ENCODE peak calls at places on chromosomes 1 and 21, in nine cellular contexts. W is PC-9, D is mesothelial cell of epicardium, Q is chondrocyte, A is SK-N-SH, X is AG09309, V is cardiac muscle cell, N is A549, P is GM12864. U is an unnamed sample.

GRCh38 chr1:79042117-79042516 is 35.6 kb upstream of the ADGRL4 start:
- DNase-seq in P (peak), V (peak), W (no peak), Q (no peak), X (peak), A (no peak), N (peak), D (no peak), U (no peak)

GRCh38 chr21:40511976-40512375 is 335.0 kb downstream of the DSCAM start:
- DNase-seq in P (no peak), Q (no peak), D (no peak), W (no peak), N (peak), X (peak), V (no peak), A (no peak), U (no peak)

GRCh38 chr1:236144446-236145150 is 2.3 kb downstream of the GPR137B start:
- DNase-seq in N (no peak), W (no peak), V (no peak), A (peak), P (no peak), X (no peak), D (no peak), Q (no peak), U (no peak)

GRCh38 chr21:15219866-15220265 is 155.1 kb upstream of the NRIP1 start:
- DNase-seq in A (no peak), D (no peak), Q (no peak), N (no peak), W (no peak), P (no peak), V (no peak), X (no peak), U (no peak)

GRCh38 chr1:147545133-147545532 is 3.8 kb downstream of the BCL9 start:
- DNase-seq in N (no peak), V (peak), W (peak), A (no peak), Q (no peak), X (peak), P (no peak), D (no peak), U (no peak)

GRCh38 chr1:37634554-37635308 is at the start of gene RSPO1:
- DNase-seq in P (no peak), W (no peak), V (peak), Q (no peak), X (no peak), N (peak), D (no peak), A (peak), U (no peak)

GRCh38 chr1:25927541-25928265 is 21.5 kb upstream of the STMN1 start:
- DNase-seq in X (no peak), Q (no peak), A (peak), P (no peak), N (no peak), D (no peak), W (no peak), V (no peak), U (no peak)

GRCh38 chr1:66996018-66996682 is 57.8 kb downstream of the SLC35D1 start:
- DNase-seq in D (peak), A (peak), N (peak), V (peak), P (peak), Q (no peak), X (peak), W (peak), U (no peak)

GRCh38 chr1:235892080-235892670 is 25.5 kb upstream of the LYST start:
- DNase-seq in P (no peak), N (no peak), A (no peak), X (no peak), D (no peak), V (no peak), W (no peak), Q (no peak), U (no peak)

GRCh38 chr1:207579436-207579799 is 65.5 kb upstream of the CR1L start:
- DNase-seq in A (peak), X (peak), Q (no peak), N (peak), D (no peak), W (peak), V (peak), P (no peak), U (peak)

GRCh38 chr21:8989261-8989882 is 1532.0 kb upstream of the TPTE start:
- DNase-seq in X (no peak), V (no peak), D (no peak), Q (no peak), A (no peak), P (no peak), W (no peak), N (peak), U (no peak)

GRCh38 chr1:16433066-16433465 is 4.2 kb downstream of the SPATA21 start:
- DNase-seq in X (no peak), D (no peak), N (no peak), P (no peak), A (no peak), V (no peak), W (no peak), Q (no peak), U (no peak)

GRCh38 chr1:223207293-223208066 is 64.4 kb upstream of the TLR5 start:
- DNase-seq in D (no peak), A (no peak), V (peak), N (no peak), X (no peak), Q (no peak), W (no peak), P (no peak), U (no peak)

GRCh38 chr1:14516974-14517812 is 81.3 kb upstream of the KAZN start:
- DNase-seq in V (peak), N (no peak), W (no peak), X (peak), D (no peak), P (peak), Q (no peak), A (no peak), U (no peak)

GRCh38 chr1:227268943-227269342 is 49.3 kb downstream of the CDC42BPA start:
- DNase-seq in N (peak), W (no peak), A (no peak), V (peak), Q (no peak), D (no peak), X (no peak), P (no peak), U (no peak)

GRCh38 chr1:198072177-198072576 is 84.6 kb upstream of the NEK7 start:
- DNase-seq in A (no peak), Q (no peak), D (no peak), N (no peak), W (no peak), V (peak), X (no peak), P (no peak), U (no peak)

GRCh38 chr1:10832703-10833102 is 36.3 kb upstream of the CASZ1 start:
- DNase-seq in A (no peak), D (no peak), X (no peak), P (no peak), N (no peak), Q (no peak), V (no peak), W (peak), U (no peak)

GRCh38 chr1:248849152-248849551 is 9.7 kb downstream of the ZNF692 start:
- DNase-seq in Q (no peak), A (no peak), D (no peak), W (no peak), N (no peak), V (no peak), X (no peak), P (no peak), U (no peak)

GRCh38 chr1:15196807-15197530 is 43.4 kb downstream of the TMEM51 start:
- DNase-seq in Q (peak), N (peak), V (no peak), P (no peak), A (peak), W (peak), X (no peak), D (no peak), U (no peak)

GRCh38 chr1:240107058-240107684 is 15.5 kb downstream of the FMN2 start:
- DNase-seq in A (no peak), V (no peak), X (no peak), N (no peak), P (no peak), D (no peak), W (no peak), Q (no peak), U (no peak)

GRCh38 chr1:52364235-52364839 is 1.7 kb downstream of the CC2D1B start:
- DNase-seq in W (no peak), X (no peak), D (no peak), Q (no peak), A (peak), V (no peak), P (no peak), N (no peak), U (no peak)

GRCh38 chr1:13945856-13946255 is 245.9 kb downstream of the PRDM2 start:
- DNase-seq in P (no peak), V (no peak), A (no peak), W (no peak), D (no peak), X (no peak), N (no peak), Q (no peak), U (no peak)

GRCh38 chr1:112298558-112298957 is 97.5 kb upstream of the CTTNBP2NL start:
- DNase-seq in W (peak), A (peak), P (peak), N (peak), Q (no peak), V (peak), X (peak), D (peak), U (no peak)

GRCh38 chr1:190353538-190354101 is 124.0 kb downstream of the BRINP3 start:
- DNase-seq in W (no peak), A (no peak), N (no peak), Q (no peak), X (no peak), P (no peak), D (no peak), V (peak), U (no peak)

GRCh38 chr1:110390692-110391232 is at the start of gene SLC16A4:
- DNase-seq in V (peak), A (peak), N (peak), W (peak), D (no peak), X (no peak), P (no peak), Q (no peak), U (no peak)

GRCh38 chr1:206117151-206117948 is at the start of gene AVPR1B:
- DNase-seq in D (peak), V (peak), Q (no peak), N (peak), W (peak), X (no peak), A (peak), P (no peak), U (peak)

GRCh38 chr1:196690582-196690981 is 38.7 kb downstream of the CFH start:
- DNase-seq in A (no peak), D (no peak), P (no peak), N (no peak), Q (no peak), X (no peak), V (no peak), W (no peak), U (no peak)

GRCh38 chr1:108897865-108898720 is 21.3 kb downstream of the GPSM2 start:
- DNase-seq in X (peak), N (peak), P (peak), Q (no peak), V (peak), W (no peak), A (peak), D (no peak), U (no peak)

GRCh38 chr21:25759573-25759972 is 24.8 kb downstream of the GABPA start:
- DNase-seq in N (no peak), A (no peak), D (no peak), P (no peak), X (no peak), V (peak), W (no peak), Q (no peak), U (no peak)

GRCh38 chr21:44756416-44757185 is 45.0 kb downstream of the UBE2G2 start:
- DNase-seq in A (no peak), D (no peak), V (no peak), Q (peak), N (no peak), X (no peak), P (no peak), W (no peak), U (no peak)

GRCh38 chr1:58885998-58886397 is 102.2 kb upstream of the JUN start:
- DNase-seq in D (no peak), V (peak), P (no peak), A (no peak), W (no peak), Q (no peak), N (no peak), X (no peak), U (no peak)

GRCh38 chr1:94621392-94621791 is 79.8 kb upstream of the F3 start:
- DNase-seq in A (peak), D (peak), W (peak), V (no peak), Q (no peak), N (peak), X (no peak), P (no peak), U (no peak)

GRCh38 chr1:183027031-183027430 is 3.8 kb downstream of the LAMC1 start:
- DNase-seq in V (no peak), N (no peak), A (no peak), X (no peak), Q (no peak), P (no peak), D (no peak), W (no peak), U (no peak)

GRCh38 chr21:44618909-44619308 is 7.0 kb downstream of the KRTAP10-8 start:
- DNase-seq in A (no peak), W (no peak), D (no peak), V (no peak), P (no peak), Q (no peak), N (no peak), X (no peak), U (no peak)

GRCh38 chr21:42669069-42669468 is 15.6 kb downstream of the PDE9A start:
- DNase-seq in D (no peak), A (no peak), V (peak), P (no peak), Q (no peak), W (no peak), X (no peak), N (no peak), U (no peak)
- TF ChIP-seq CTCF in D (no peak), A (no peak), V (peak), P (no peak), Q (peak), W (no peak), X (no peak), N (no peak), U (peak)

GRCh38 chr1:62967031-62967430 is 183.1 kb downstream of the ATG4C start:
- DNase-seq in A (no peak), V (no peak), X (no peak), W (no peak), Q (no peak), N (no peak), P (no peak), D (no peak), U (no peak)
- TF ChIP-seq CTCF in A (no peak), V (no peak), X (no peak), W (no peak), Q (no peak), N (no peak), P (no peak), D (no peak), U (no peak)

DNA sequence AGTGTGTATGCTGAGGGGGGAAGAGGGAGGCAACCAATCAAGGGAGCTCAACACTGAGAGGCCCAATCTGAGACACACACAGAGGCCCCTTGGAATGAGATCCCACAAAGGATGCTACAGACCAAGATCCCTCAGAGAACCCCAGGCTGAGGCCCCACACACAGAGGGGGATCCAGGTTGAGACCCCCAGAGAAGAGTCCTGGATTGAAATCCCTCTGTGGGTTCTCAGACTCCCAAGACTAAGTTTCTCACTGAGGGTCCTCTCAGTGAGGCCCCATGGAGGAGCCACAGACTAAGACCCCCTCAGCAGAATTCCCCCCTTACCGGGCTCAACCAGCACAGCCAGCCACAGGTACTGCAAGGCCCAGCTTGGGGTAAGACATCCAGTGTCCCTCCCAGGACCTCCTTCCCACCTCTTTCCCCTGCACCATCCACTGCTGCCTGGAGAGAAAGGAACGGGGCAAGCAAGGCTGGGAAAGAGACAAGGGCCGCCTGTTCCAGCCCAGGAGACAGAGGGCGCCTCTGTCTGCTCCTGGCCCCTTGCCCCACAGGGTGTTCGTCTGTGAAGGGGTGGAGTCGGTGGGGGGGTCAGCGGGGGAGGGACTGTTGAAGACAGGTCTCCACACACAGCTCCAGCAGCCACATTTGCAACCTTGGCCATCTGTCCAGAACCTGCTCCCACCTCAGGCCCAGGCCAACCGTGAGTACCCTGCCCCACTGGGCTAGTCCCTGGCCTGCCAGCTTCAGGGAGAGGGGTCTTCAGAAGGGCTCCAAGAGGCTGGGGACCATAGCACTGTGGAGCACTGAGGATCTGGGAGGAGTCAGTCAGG is at the start of gene S100A1:
- DNase-seq in P (no peak), W (no peak), A (no peak), N (peak), V (no peak), X (no peak), Q (peak), D (no peak), U (no peak)
- TF ChIP-seq CTCF in P (no peak), W (peak), A (no peak), N (no peak), V (no peak), X (no peak), Q (peak), D (peak), U (no peak)

GRCh38 chr1:203281033-203281432 is 24.3 kb upstream of the BTG2 start:
- DNase-seq in V (no peak), A (no peak), P (no peak), Q (no peak), N (peak), W (peak), D (no peak), X (no peak), U (no peak)
- TF ChIP-seq CTCF in V (no peak), A (no peak), P (no peak), Q (peak), N (no peak), W (no peak), D (no peak), X (peak), U (no peak)

DNA sequence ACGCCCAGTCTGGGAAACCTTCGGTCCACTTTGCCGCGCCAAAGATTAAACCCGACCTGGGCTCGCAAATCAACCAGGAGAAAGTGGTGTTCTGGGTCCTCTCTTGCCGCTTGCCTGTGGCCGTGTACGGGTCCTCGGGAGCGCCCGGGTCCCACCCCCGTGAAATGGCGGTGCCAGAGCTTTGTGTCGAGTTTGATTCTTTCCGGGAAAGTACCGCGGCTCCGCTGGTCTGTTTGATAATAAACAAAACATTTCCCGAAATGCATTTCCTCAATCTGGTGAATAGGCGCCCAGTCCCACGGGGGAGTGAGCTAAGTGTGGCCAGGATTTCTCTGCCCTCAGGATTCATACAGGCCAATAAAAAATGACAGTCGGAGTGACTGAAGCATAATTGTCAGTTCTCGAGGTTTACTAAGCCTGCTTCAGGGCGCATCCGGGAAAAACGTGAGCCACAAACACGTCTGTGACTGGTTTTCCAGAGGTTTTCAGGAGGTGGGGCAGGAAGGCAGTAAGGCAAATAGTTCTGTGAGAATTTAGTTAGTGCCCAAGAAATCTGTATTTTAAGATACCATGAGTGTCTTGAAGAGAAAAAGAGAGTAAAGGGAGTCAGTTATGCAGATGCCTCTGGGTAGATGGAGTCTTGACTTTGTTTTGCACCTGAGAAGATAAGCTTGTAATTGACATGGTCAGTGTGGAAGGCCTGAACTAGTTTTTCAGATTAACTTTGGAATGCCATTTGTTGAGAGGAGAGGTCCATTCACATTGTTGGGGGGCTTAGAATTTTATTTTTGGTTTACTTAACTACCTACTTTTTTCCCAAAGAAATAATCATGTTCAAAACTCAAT is 675 bp downstream of the IFNAR1 start:
- DNase-seq in X (peak), N (peak), V (peak), A (peak), D (peak), Q (no peak), W (peak), P (no peak), U (peak)
- TF ChIP-seq CTCF in X (no peak), N (no peak), V (no peak), A (peak), D (no peak), Q (no peak), W (no peak), P (no peak), U (no peak)

GRCh38 chr1:43334453-43335205 is 3.0 kb upstream of the MPL start:
- DNase-seq in Q (peak), W (no peak), D (no peak), X (no peak), A (no peak), N (no peak), V (no peak), P (no peak), U (peak)
- TF ChIP-seq CTCF in Q (no peak), W (no peak), D (no peak), X (no peak), A (no peak), N (no peak), V (no peak), P (no peak), U (peak)

GRCh38 chr1:95793893-95794292 is 559.9 kb downstream of the RWDD3 start:
- DNase-seq in X (no peak), W (no peak), Q (no peak), V (peak), N (peak), P (no peak), A (no peak), D (no peak), U (no peak)
- TF ChIP-seq CTCF in X (no peak), W (peak), Q (peak), V (no peak), N (no peak), P (no peak), A (no peak), D (no peak), U (peak)